ENCODE peak calls at places on chromosomes 2 and 18, in seven cellular contexts. F is IMR-90, D is A549, Q is transverse colon, B is GM12878, R is H1, U is tibial nerve. X is an unnamed sample.

GRCh38 chr2:12251749-12252148 is 465.0 kb upstream of the TRIB2 start:
- DNase-seq in R (no peak), D (no peak), Q (no peak), B (no peak), F (no peak), U (no peak), X (no peak)

GRCh38 chr2:240462073-240462703 is 26.7 kb downstream of the GPC1 start:
- DNase-seq in U (peak; percentile 10), D (no peak), B (no peak), R (no peak), F (no peak), Q (peak; percentile 6), X (peak; percentile 0)

GRCh38 chr2:219520079-219520478 is 5.8 kb downstream of the ASIC4 start:
- DNase-seq in D (no peak), F (no peak), R (no peak), B (no peak), U (no peak), Q (no peak), X (no peak)

GRCh38 chr2:68237404-68237803 is 14.9 kb downstream of the PPP3R1 start:
- DNase-seq in D (no peak), B (no peak), Q (no peak), U (no peak), R (no peak), F (peak; percentile 68), X (no peak)

GRCh38 chr2:54649633-54650032 is 73.8 kb upstream of the EML6 start:
- DNase-seq in B (no peak), Q (no peak), D (no peak), U (no peak), F (no peak), R (no peak), X (no peak)

GRCh38 chr2:44324971-44325426 is 36.3 kb downstream of the PREPL start:
- DNase-seq in D (no peak), Q (no peak), B (no peak), R (no peak), F (peak; percentile 75), U (no peak), X (no peak)

GRCh38 chr2:237213325-237214040 is 127.8 kb downstream of the COPS8 start:
- DNase-seq in U (no peak), R (no peak), B (no peak), Q (peak; percentile 25), D (no peak), F (peak; percentile 96), X (no peak)

GRCh38 chr18:3074094-3074493 is 61.1 kb upstream of the LPIN2 start:
- DNase-seq in Q (peak; percentile 31), D (no peak), U (no peak), R (no peak), B (no peak), F (no peak), X (no peak)

GRCh38 chr2:20144196-20144595 is 80.7 kb downstream of the SDC1 start:
- DNase-seq in U (no peak), D (no peak), Q (no peak), R (no peak), F (no peak), B (no peak), X (no peak)

GRCh38 chr18:56083097-56083865 is 495.3 kb upstream of the TCF4 start:
- DNase-seq in U (no peak), R (no peak), D (no peak), F (peak; percentile 92), B (no peak), Q (no peak), X (no peak)

GRCh38 chr2:202237787-202238233 is 587 bp downstream of the SUMO1 start:
- DNase-seq in B (no peak), F (peak; percentile 60), R (no peak), D (peak; percentile 40), Q (peak; percentile 21), U (no peak), X (no peak)

GRCh38 chr2:88209526-88210131 is 39.5 kb downstream of the THNSL2 start:
- DNase-seq in U (no peak), D (no peak), F (no peak), B (no peak), R (no peak), Q (no peak), X (no peak)

GRCh38 chr2:216283038-216283900 is 89.0 kb downstream of the MARCHF4 start:
- DNase-seq in R (peak; percentile 95), D (peak; percentile 12), B (no peak), F (no peak), U (no peak), Q (no peak), X (peak; percentile 46)
- TF ChIP-seq CTCF in R (peak; percentile 100), D (peak; percentile 10), B (peak; percentile 63), F (peak; percentile 23), U (no peak), Q (no peak), X (no peak)

DNA sequence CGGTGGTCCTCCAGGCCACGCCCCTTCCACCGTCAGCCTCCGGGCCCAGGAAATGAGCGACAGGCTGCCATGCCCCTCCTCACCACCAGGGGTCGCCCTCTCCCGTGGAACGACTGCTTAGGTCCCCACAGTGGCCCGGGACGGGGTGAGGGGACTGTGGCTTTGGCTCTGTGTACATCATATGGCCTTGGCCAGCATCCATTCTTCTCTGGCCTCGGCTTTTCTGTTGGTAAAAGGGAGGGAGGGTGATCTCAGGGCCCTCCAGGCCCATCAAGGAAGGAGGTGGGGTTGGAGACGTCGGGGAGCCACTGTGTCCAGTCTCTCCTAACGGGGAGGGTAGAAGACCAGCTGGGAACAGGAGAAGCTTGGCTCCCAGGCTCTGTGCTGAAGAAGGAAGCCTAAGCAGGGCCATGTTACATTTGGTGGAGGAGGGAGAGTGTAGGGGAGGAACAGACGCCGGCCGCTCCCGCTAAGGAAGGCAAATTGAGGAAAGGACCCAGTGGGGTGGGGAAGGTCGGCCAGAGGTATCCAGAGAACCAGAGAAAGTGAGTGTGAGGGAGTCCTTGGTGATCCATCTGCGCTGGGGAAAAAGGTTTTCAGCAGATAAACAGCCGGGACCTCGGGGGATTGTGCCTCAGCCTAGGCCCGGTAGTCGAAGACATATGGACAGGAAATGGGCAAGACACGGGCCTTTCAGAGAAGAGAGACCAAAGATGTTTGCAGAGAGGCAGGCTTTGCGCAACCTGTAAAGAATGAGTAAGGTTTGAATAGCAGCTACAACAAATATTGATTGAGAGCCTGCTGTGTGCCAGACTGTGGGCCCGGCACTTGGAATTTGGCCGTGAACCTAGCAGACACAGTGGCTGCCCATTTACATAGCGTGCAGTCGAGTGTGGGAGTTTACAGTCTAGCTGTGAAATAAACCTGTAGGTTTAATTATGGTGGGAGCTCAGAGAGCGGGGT is 2.5 kb downstream of the SH2D6 start:
- DNase-seq in B (no peak), U (peak; percentile 81), F (peak; percentile 77), Q (peak; percentile 93), D (peak; percentile 97), R (peak; percentile 100), X (peak; percentile 88)
- TF ChIP-seq POLR2A in B (peak; percentile 33), U (no peak), F (no peak), Q (no peak), D (no peak), R (no peak), X (peak; percentile 2)

GRCh38 chr2:216665240-216665639 is 30.1 kb downstream of the IGFBP5 start:
- DNase-seq in B (no peak), Q (peak; percentile 49), U (peak; percentile 28), D (no peak), R (no peak), F (no peak), X (peak; percentile 82)
- H3K27ac ChIP-seq in B (no peak overlapping the region), Q (no peak overlapping the region), U (no peak overlapping the region), D (no peak overlapping the region), R (no peak overlapping the region), F (no peak overlapping the region), X (no peak overlapping the region)

DNA sequence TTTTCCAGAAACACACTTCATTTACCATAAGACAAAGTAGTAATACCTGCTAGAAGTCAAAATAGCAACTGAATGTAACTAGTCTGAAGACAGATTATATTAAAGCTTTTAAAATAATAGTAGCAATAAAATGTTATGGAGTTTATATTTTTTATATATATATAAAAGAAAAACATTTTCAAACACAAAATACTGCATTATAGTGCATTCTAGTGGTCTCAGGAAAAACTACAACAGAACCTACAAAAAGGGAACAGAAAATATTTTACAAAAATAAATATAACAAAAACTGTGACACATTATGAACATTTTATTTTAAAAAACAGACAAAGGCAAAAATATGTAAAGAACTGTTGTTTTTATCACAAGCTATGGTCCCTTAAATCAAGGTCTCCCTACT is 48.0 kb downstream of the STRN start:
- DNase-seq in R (no peak), B (no peak), Q (no peak), D (no peak), U (no peak), F (peak; percentile 10), X (no peak)
- TF ChIP-seq CTCF in R (no peak), B (peak; percentile 22), Q (no peak), D (peak; percentile 43), U (peak; percentile 43), F (peak; percentile 45), X (no peak)

DNA sequence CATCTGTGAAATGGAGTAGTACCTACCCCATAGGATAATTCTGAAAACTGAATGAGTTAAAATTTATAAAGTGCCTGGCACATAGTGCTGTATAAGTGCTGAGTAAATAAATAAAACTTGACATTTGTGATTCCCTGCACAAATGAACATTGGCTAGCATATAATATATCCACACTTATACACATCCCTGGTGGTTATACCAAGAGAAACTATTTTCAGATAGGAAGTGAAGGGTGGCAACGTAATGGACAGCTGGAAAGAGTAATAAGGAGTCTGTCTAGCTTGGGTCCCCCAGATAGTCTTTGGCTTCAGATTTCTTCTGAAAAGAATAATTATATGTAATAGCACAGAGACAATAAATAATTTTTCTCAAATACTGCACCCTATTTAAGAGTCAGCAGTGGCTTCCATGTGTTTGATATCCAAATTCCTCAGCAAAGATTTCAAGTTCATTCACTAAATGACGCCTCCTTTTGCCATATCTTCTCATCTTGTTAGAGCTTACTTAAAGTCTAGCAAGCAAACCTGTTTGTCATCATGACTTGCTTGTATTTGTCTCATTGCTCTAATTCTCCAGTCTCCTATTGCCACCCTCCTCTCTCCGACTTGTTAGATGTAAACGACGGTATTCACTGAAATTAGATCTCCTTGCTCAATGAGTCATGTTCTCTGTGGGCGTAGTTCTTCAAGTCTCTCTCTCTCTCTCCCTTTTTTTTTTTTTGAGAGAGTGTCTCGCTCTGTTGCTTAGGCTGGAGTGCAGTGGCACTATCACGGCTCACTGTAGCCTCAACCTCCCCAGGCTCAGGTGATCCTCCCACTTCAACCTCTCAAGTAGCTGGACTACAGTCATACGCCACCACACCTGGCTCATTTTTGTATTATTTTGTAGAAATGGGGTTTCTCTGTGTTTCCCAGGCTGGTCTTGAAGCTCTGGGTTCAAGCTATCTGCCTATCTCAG is 8.7 kb upstream of the ADGRF3 start:
- DNase-seq in R (no peak), D (peak; percentile 75), B (no peak), Q (no peak), F (peak; percentile 97), U (no peak), X (peak; percentile 71)
- TF ChIP-seq POLR2A in R (no peak), D (no peak), B (no peak), Q (no peak), F (no peak), U (no peak), X (no peak)

DNA sequence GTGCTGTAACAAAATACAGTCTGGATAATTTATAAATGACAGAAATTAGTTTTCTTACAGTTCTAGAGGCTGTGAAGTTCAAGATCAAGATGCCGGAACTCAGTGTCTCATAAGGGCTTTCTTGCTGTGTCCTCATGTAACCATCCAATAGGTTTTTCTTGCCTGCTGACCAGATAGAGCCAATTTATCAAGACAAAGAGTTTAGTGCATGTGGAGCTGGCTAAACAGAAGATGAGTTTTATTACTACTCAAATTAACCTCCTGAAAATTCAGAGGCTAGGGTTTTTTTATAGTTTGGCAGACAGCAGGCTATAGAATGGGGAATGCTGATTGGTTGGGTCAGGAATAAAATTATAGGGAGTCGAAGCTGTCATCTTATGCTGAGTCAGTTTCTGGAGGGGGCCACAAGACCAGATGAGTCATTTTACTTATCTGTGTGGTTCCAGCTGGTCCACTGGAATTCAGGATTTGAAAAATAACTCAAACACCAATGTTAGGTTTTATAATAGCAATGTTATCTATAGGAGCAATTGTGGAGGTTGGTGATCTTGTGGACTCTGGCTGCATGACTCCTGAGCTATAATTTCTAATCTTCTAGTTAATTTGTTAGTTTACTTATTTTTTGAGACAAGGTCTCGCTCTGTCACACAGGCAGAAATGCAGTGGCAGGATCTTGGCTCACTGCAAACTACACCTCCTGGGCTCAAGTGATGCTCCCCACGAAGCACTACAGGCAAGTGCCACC is 3.2 kb upstream of the PDK1 start:
- DNase-seq in Q (no peak), U (no peak), F (peak; percentile 96), R (no peak), B (no peak), D (no peak), X (no peak)
- H3K27ac ChIP-seq in Q (no peak overlapping the region), U (no peak overlapping the region), F (peak overlapping the region; percentile 48), R (no peak overlapping the region), B (no peak overlapping the region), D (no peak overlapping the region), X (no peak overlapping the region)